ENCODE peak calls at places on chromosomes 6 and 20, in six cellular contexts. K is HepG2, F is upper lobe of left lung, R is HCT116, L is Panc1, S is GM12878. W is an unnamed sample.

GRCh38 chr6:4313044-4313686 is 177.8 kb upstream of the ECI2 start:
- ATAC-seq in L (peak), R (peak), S (no peak), K (no peak), F (peak), W (peak)

GRCh38 chr20:4853004-4853403 is 131.3 kb downstream of the PRND start:
- ATAC-seq in R (no peak), K (no peak), S (no peak), F (no peak), L (no peak), W (no peak)

GRCh38 chr20:1894951-1895673 is at the start of gene SIRPA:
- ATAC-seq in S (peak), R (peak), L (peak), K (peak), F (peak), W (peak)

GRCh38 chr6:105319331-105319730 is 83.6 kb downstream of the PREP start:
- ATAC-seq in S (no peak), F (no peak), R (no peak), K (no peak), L (no peak), W (no peak)

GRCh38 chr6:47241742-47242482 is 67.8 kb downstream of the TNFRSF21 start:
- ATAC-seq in K (no peak), R (peak), L (no peak), S (peak), F (peak), W (peak)

GRCh38 chr20:946826-947225 is 30.7 kb upstream of the ANGPT4 start:
- ATAC-seq in R (no peak), F (no peak), K (no peak), S (no peak), L (no peak), W (no peak)

GRCh38 chr6:44811456-44811855 is 423.9 kb downstream of the CDC5L start:
- ATAC-seq in R (no peak), L (no peak), K (no peak), F (no peak), S (no peak), W (no peak)

GRCh38 chr6:166515072-166515810 is 71.2 kb downstream of the RAMACL start:
- ATAC-seq in R (peak), K (peak), S (no peak), L (peak), F (peak), W (no peak)

GRCh38 chr20:47126374-47126705 is 230.2 kb downstream of the ZMYND8 start:
- ATAC-seq in R (no peak), S (no peak), L (no peak), F (no peak), K (no peak), W (no peak)

GRCh38 chr6:141326426-141326825 is 806.3 kb upstream of the GJE1 start:
- ATAC-seq in F (peak), L (peak), R (peak), K (no peak), S (peak), W (peak)

GRCh38 chr6:141316236-141316635 is 816.5 kb upstream of the GJE1 start:
- ATAC-seq in L (no peak), R (no peak), S (no peak), F (no peak), K (no peak), W (no peak)

GRCh38 chr6:141326925-141327324 is 805.8 kb upstream of the GJE1 start:
- ATAC-seq in L (no peak), R (peak), K (no peak), F (no peak), S (peak), W (no peak)

DNA sequence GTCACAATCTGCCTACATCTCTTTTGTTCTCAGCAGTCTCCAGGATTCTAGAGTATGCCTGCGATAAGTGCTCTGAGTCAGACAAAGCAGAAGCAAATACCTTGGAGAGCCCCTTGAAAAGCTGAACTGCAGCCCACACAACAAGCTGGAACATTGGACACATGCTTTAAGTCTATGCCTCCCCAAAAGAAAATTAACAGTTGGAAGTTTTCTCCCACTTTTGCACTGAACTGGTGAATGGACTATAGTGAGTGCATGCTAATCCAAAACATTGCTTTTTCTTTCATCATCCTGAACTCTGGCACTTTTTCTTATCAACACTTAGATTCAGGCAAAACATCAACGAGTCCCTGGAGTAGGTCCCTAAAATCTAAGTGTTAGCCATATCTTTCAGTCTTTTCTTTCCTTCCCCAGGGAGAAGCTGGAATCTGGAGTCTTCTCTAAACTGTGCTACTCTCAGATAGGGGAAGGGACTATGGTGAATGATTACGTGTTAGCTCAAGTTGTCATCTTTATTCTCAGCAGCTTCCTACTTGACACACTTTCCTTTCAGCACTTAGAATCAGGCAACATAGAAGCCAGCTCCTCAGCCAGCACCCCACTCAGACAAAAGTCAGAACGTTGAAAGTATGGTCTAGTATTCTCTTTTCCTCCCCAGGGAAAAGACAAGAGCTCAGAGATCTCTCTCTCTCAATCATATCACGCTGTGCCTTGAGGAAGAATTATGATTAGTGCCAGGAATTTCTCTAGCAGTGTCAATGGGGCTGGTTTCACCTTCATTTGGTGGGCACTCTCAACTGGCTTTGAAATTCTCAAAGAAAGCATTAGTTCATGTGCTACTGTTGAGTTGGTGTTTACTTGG is 811.0 kb upstream of the GJE1 start:
- ATAC-seq in L (no peak), F (peak), R (no peak), K (no peak), S (no peak), W (no peak)
- H3K4me3 ChIP-seq in L (no peak), F (no peak), R (no peak), K (no peak), S (no peak), W (no peak)

GRCh38 chr20:41089555-41089954 is 47.8 kb upstream of the PLCG1 start:
- ATAC-seq in F (no peak), K (peak), R (peak), L (no peak), S (no peak), W (no peak)
- TF ChIP-seq CTCF in F (no peak), K (peak), R (peak), L (peak), S (no peak), W (no peak)

DNA sequence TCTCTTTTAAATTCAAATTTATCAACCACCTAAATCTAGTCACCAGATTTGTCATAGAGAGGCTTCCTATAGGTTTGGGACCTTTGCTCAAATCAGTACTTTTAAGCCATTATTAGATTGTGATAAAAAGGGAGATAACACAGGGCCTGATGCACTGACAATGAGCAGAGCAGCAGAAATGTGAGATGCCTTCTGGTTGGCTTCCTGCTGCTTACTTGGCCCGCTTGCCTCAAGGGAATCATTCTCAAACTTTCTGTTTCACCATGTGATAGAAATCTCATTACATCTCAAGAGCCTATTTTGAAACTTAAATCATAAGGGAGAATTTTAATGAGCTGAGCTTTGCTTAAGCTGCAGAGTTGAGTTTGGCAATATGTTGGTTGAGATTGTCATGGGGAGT is 605.9 kb downstream of the DHX35 start:
- ATAC-seq in L (no peak), S (peak), R (no peak), K (no peak), F (no peak), W (no peak)
- TF ChIP-seq POLR2AphosphoS5 in L (no peak), S (no peak), R (no peak), K (no peak), F (no peak), W (no peak)

DNA sequence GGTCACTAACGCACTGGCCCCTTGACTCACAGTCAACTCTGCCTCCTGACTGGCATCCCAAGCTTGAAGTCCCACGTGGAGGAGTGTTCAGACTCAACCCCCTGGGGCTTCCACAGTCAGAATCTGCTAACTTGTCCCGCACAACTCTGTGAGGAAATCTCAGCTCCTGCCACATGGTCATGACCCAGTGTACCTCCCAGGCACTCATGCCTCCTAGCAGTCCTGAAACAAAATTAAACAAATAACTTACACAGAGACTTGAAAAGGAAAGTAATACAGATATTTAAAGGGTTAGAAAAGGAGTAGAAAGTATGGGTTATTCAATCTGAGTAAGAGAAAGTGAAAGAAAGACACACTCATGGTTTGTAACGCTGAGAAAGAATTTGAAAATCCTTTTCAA is 134.9 kb downstream of the GMDS start:
- ATAC-seq in L (no peak), F (peak), K (no peak), S (peak), R (no peak), W (no peak)
- H3K4me3 ChIP-seq in L (no peak), F (no peak), K (no peak), S (peak), R (no peak), W (no peak)

GRCh38 chr20:16666272-16666671 is 63.6 kb upstream of the SNRPB2 start:
- ATAC-seq in S (no peak), L (no peak), F (no peak), K (no peak), R (no peak), W (no peak)
- TF ChIP-seq CTCF in S (no peak), L (peak), F (no peak), K (no peak), R (peak), W (no peak)

GRCh38 chr20:45911486-45912343 is at the start of gene PLTP:
- ATAC-seq in F (peak), R (no peak), L (peak), K (peak), S (peak), W (peak)
- TF ChIP-seq POLR2AphosphoS5 in F (no peak), R (no peak), L (no peak), K (peak), S (no peak), W (peak)

GRCh38 chr6:160173806-160174205 is 52.2 kb downstream of the SLC22A1 start:
- ATAC-seq in S (no peak), K (no peak), L (no peak), F (no peak), R (no peak), W (no peak)

GRCh38 chr6:160167547-160168391 is 46.2 kb downstream of the SLC22A1 start:
- ATAC-seq in F (no peak), L (peak), K (no peak), S (no peak), R (no peak), W (no peak)

GRCh38 chr6:160172704-160173103 is 51.1 kb downstream of the SLC22A1 start:
- ATAC-seq in K (no peak), R (no peak), F (no peak), S (no peak), L (no peak), W (no peak)

GRCh38 chr6:160174681-160175080 is 53.1 kb downstream of the SLC22A1 start:
- ATAC-seq in S (no peak), R (no peak), K (peak), L (no peak), F (no peak), W (no peak)

GRCh38 chr6:160170018-160170680 is 48.5 kb downstream of the SLC22A1 start:
- ATAC-seq in S (no peak), F (no peak), K (no peak), R (no peak), L (peak), W (no peak)
- H3K4me3 ChIP-seq in S (no peak), F (no peak), K (no peak), R (no peak), L (no peak), W (no peak)

W was measured in gastroesophageal sphincter.